ENCODE peak calls at places on chromosomes 3 and 15, in nine cellular contexts. One of them, this sample, is unnamed.

GRCh38 chr3:112781611-112782010 is 65.1 kb downstream of the CD200R1L start:
- DNase-seq in astrocyte: peak
- DNase-seq in upper lobe of right lung: no peak
- DNase-seq in left lung: no peak
- DNase-seq in Panc1: no peak
- DNase-seq in fibroblast of lung: peak
- DNase-seq in fibroblast of the aortic adventitia: peak
- DNase-seq in WERI-Rb-1: no peak
- DNase-seq in adrenal gland: no peak
- DNase-seq in this sample: no peak

GRCh38 chr15:70486451-70487379 is 276.6 kb downstream of the UACA start:
- DNase-seq in astrocyte: peak
- DNase-seq in upper lobe of right lung: peak
- DNase-seq in left lung: peak
- DNase-seq in Panc1: no peak
- DNase-seq in fibroblast of lung: peak
- DNase-seq in fibroblast of the aortic adventitia: peak
- DNase-seq in WERI-Rb-1: no peak
- DNase-seq in adrenal gland: no peak
- DNase-seq in this sample: peak

GRCh38 chr3:151879684-151880282 is 6.3 kb downstream of the SUCNR1 start:
- DNase-seq in astrocyte: no peak
- DNase-seq in upper lobe of right lung: no peak
- DNase-seq in left lung: no peak
- DNase-seq in Panc1: no peak
- DNase-seq in fibroblast of lung: peak
- DNase-seq in fibroblast of the aortic adventitia: peak
- DNase-seq in WERI-Rb-1: no peak
- DNase-seq in adrenal gland: no peak
- DNase-seq in this sample: no peak

GRCh38 chr3:197749315-197749600 is 425 bp upstream of the FYTTD1 start:
- DNase-seq in astrocyte: peak
- DNase-seq in upper lobe of right lung: no peak
- DNase-seq in left lung: no peak
- DNase-seq in Panc1: no peak
- DNase-seq in fibroblast of lung: peak
- DNase-seq in fibroblast of the aortic adventitia: peak
- DNase-seq in WERI-Rb-1: no peak
- DNase-seq in adrenal gland: no peak
- DNase-seq in this sample: peak

GRCh38 chr3:85360742-85361387 is 402.1 kb downstream of the CADM2 start:
- DNase-seq in astrocyte: peak
- DNase-seq in upper lobe of right lung: no peak
- DNase-seq in left lung: no peak
- DNase-seq in Panc1: peak
- DNase-seq in fibroblast of lung: peak
- DNase-seq in fibroblast of the aortic adventitia: no peak
- DNase-seq in WERI-Rb-1: peak
- DNase-seq in adrenal gland: peak
- DNase-seq in this sample: peak

GRCh38 chr3:138928727-138929372 is 18.1 kb downstream of the FOXL2 start:
- DNase-seq in astrocyte: no peak
- DNase-seq in upper lobe of right lung: no peak
- DNase-seq in left lung: no peak
- DNase-seq in Panc1: no peak
- DNase-seq in fibroblast of lung: no peak
- DNase-seq in fibroblast of the aortic adventitia: no peak
- DNase-seq in WERI-Rb-1: no peak
- DNase-seq in adrenal gland: no peak
- DNase-seq in this sample: no peak

GRCh38 chr15:32885711-32886110 is 167.9 kb downstream of the GREM1 start:
- DNase-seq in astrocyte: no peak
- DNase-seq in upper lobe of right lung: no peak
- DNase-seq in left lung: no peak
- DNase-seq in Panc1: no peak
- DNase-seq in fibroblast of lung: no peak
- DNase-seq in fibroblast of the aortic adventitia: no peak
- DNase-seq in WERI-Rb-1: no peak
- DNase-seq in adrenal gland: no peak
- DNase-seq in this sample: no peak

GRCh38 chr3:39804951-39805350 is 4.5 kb upstream of the MYRIP start:
- DNase-seq in astrocyte: no peak
- DNase-seq in upper lobe of right lung: no peak
- DNase-seq in left lung: no peak
- DNase-seq in Panc1: no peak
- DNase-seq in fibroblast of lung: no peak
- DNase-seq in fibroblast of the aortic adventitia: peak
- DNase-seq in WERI-Rb-1: no peak
- DNase-seq in adrenal gland: no peak
- DNase-seq in this sample: no peak

GRCh38 chr3:49020335-49021212 is 1.3 kb upstream of the NDUFAF3 start:
- DNase-seq in astrocyte: no peak
- DNase-seq in upper lobe of right lung: peak
- DNase-seq in left lung: peak
- DNase-seq in Panc1: no peak
- DNase-seq in fibroblast of lung: no peak
- DNase-seq in fibroblast of the aortic adventitia: no peak
- DNase-seq in WERI-Rb-1: peak
- DNase-seq in adrenal gland: peak
- DNase-seq in this sample: no peak

GRCh38 chr3:39191103-39191502 is 1.3 kb downstream of the XIRP1 start:
- DNase-seq in astrocyte: no peak
- DNase-seq in upper lobe of right lung: no peak
- DNase-seq in left lung: no peak
- DNase-seq in Panc1: no peak
- DNase-seq in fibroblast of lung: no peak
- DNase-seq in fibroblast of the aortic adventitia: no peak
- DNase-seq in WERI-Rb-1: no peak
- DNase-seq in adrenal gland: no peak
- DNase-seq in this sample: no peak

GRCh38 chr3:169148448-169149348 is 514.8 kb downstream of the MECOM start:
- DNase-seq in astrocyte: peak
- DNase-seq in upper lobe of right lung: no peak
- DNase-seq in left lung: no peak
- DNase-seq in Panc1: no peak
- DNase-seq in fibroblast of lung: no peak
- DNase-seq in fibroblast of the aortic adventitia: peak
- DNase-seq in WERI-Rb-1: no peak
- DNase-seq in adrenal gland: no peak
- DNase-seq in this sample: no peak
- H3K4me3 ChIP-seq in astrocyte: peak
- H3K4me3 ChIP-seq in upper lobe of right lung: peak
- H3K4me3 ChIP-seq in left lung: peak
- H3K4me3 ChIP-seq in Panc1: no peak
- H3K4me3 ChIP-seq in fibroblast of lung: peak
- H3K4me3 ChIP-seq in fibroblast of the aortic adventitia: peak
- H3K4me3 ChIP-seq in WERI-Rb-1: peak
- H3K4me3 ChIP-seq in adrenal gland: no peak
- H3K4me3 ChIP-seq in this sample: peak

DNA sequence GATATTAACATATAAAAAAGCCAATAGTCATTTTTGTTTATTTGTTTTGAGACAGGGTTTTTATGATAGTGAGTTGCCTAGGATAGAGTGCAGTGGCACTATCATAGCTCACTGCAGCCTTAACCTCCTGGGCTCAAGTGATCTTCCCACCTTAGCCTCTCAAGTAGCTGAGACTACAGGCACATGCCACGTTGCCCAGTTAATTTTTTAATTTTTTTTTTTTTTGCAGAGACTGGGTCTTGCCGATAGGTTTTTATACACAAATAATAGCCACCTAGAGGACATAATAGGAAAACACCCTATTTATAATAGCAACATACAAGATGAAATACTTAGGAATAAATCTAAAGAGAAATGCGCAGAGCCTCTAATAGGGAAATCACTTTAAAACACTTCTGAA is 13.3 kb downstream of the EIF3J start:
- DNase-seq in astrocyte: peak
- DNase-seq in upper lobe of right lung: no peak
- DNase-seq in left lung: no peak
- DNase-seq in Panc1: no peak
- DNase-seq in fibroblast of lung: peak
- DNase-seq in fibroblast of the aortic adventitia: peak
- DNase-seq in WERI-Rb-1: no peak
- DNase-seq in adrenal gland: no peak
- DNase-seq in this sample: peak
- TF ChIP-seq CTCF in astrocyte: peak
- TF ChIP-seq CTCF in upper lobe of right lung: peak
- TF ChIP-seq CTCF in left lung: peak
- TF ChIP-seq CTCF in Panc1: peak
- TF ChIP-seq CTCF in fibroblast of lung: peak
- TF ChIP-seq CTCF in fibroblast of the aortic adventitia: peak
- TF ChIP-seq CTCF in WERI-Rb-1: no peak
- TF ChIP-seq CTCF in adrenal gland: peak
- TF ChIP-seq CTCF in this sample: peak

DNA sequence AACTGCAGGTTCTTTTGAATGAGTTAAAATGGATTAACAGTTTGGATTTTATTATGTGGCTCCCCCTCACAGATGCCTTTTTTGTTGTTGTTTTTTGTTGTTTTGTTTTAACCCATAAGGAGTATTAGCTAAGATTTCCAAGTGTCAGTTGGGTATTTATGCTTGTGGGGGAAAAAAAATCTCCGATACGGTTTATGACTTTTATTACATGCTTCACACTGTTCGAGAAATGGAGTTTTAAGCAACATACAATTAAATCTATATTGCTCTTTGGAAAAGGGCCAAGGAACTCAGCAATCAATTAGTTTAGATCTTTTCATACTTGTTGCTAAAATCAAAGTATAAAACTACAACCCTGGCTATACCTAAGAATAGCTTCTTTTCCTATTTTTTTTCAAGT is 15.9 kb downstream of the NR2F2 start:
- DNase-seq in astrocyte: no peak
- DNase-seq in upper lobe of right lung: no peak
- DNase-seq in left lung: no peak
- DNase-seq in Panc1: no peak
- DNase-seq in fibroblast of lung: no peak
- DNase-seq in fibroblast of the aortic adventitia: no peak
- DNase-seq in WERI-Rb-1: no peak
- DNase-seq in adrenal gland: no peak
- DNase-seq in this sample: peak
- H3K4me3 ChIP-seq in astrocyte: peak
- H3K4me3 ChIP-seq in upper lobe of right lung: peak
- H3K4me3 ChIP-seq in left lung: peak
- H3K4me3 ChIP-seq in Panc1: peak
- H3K4me3 ChIP-seq in fibroblast of lung: peak
- H3K4me3 ChIP-seq in fibroblast of the aortic adventitia: peak
- H3K4me3 ChIP-seq in WERI-Rb-1: no peak
- H3K4me3 ChIP-seq in adrenal gland: peak
- H3K4me3 ChIP-seq in this sample: peak

DNA sequence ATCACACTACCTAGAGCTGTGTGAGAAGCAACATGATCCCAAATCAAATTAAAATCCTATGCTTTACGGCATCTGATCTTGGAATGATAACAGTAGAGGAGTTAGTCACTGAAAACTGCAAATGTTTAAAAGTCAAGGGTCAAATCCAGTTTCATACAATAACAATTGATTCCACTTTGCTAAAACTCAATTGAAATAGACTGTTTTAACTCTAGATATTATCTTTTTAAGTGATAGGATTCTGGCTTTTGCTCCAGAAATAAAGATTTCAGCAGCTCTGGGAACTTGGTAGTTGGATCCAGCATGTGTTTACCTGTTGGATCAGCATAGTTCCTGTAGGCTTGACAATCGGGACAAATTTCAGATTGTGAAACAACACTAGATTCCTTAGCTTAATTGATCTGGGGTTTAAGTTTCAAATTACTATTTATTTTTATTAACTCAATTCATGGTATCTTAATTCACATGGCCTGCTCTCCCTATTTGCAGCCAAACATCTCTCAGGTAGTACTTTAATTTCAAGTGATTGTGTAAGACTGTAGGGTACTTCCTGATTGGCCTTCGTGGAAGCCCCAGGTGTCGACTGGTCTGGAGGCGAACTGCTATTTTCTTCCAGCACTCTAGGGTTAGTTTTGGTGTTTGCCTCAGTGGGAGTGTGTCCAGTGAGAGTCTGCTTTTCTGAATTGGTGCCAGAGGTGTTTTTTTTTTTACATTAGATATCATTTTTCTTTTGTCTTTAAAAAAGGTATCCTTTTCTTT is 16.6 kb downstream of the NFKBIZ start:
- DNase-seq in astrocyte: no peak
- DNase-seq in upper lobe of right lung: no peak
- DNase-seq in left lung: no peak
- DNase-seq in Panc1: no peak
- DNase-seq in fibroblast of lung: no peak
- DNase-seq in fibroblast of the aortic adventitia: peak
- DNase-seq in WERI-Rb-1: no peak
- DNase-seq in adrenal gland: no peak
- DNase-seq in this sample: peak
- TF ChIP-seq CTCF in astrocyte: no peak
- TF ChIP-seq CTCF in upper lobe of right lung: peak
- TF ChIP-seq CTCF in left lung: no peak
- TF ChIP-seq CTCF in Panc1: no peak
- TF ChIP-seq CTCF in fibroblast of lung: no peak
- TF ChIP-seq CTCF in fibroblast of the aortic adventitia: no peak
- TF ChIP-seq CTCF in WERI-Rb-1: no peak
- TF ChIP-seq CTCF in adrenal gland: no peak
- TF ChIP-seq CTCF in this sample: peak

GRCh38 chr15:100129677-100130076 is 212.1 kb downstream of the ADAMTS17 start:
- DNase-seq in astrocyte: no peak
- DNase-seq in upper lobe of right lung: no peak
- DNase-seq in left lung: no peak
- DNase-seq in Panc1: no peak
- DNase-seq in fibroblast of lung: no peak
- DNase-seq in fibroblast of the aortic adventitia: no peak
- DNase-seq in WERI-Rb-1: no peak
- DNase-seq in adrenal gland: no peak
- DNase-seq in this sample: no peak

GRCh38 chr15:100133001-100133400 is 208.8 kb downstream of the ADAMTS17 start:
- DNase-seq in astrocyte: no peak
- DNase-seq in upper lobe of right lung: no peak
- DNase-seq in left lung: no peak
- DNase-seq in Panc1: no peak
- DNase-seq in fibroblast of lung: no peak
- DNase-seq in fibroblast of the aortic adventitia: no peak
- DNase-seq in WERI-Rb-1: no peak
- DNase-seq in adrenal gland: no peak
- DNase-seq in this sample: no peak

GRCh38 chr15:100132309-100132708 is 209.5 kb downstream of the ADAMTS17 start:
- DNase-seq in astrocyte: no peak
- DNase-seq in upper lobe of right lung: no peak
- DNase-seq in left lung: no peak
- DNase-seq in Panc1: no peak
- DNase-seq in fibroblast of lung: no peak
- DNase-seq in fibroblast of the aortic adventitia: no peak
- DNase-seq in WERI-Rb-1: no peak
- DNase-seq in adrenal gland: no peak
- DNase-seq in this sample: no peak

GRCh38 chr15:100133981-100134711 is 207.6 kb downstream of the ADAMTS17 start:
- DNase-seq in astrocyte: no peak
- DNase-seq in upper lobe of right lung: no peak
- DNase-seq in left lung: no peak
- DNase-seq in Panc1: no peak
- DNase-seq in fibroblast of lung: no peak
- DNase-seq in fibroblast of the aortic adventitia: no peak
- DNase-seq in WERI-Rb-1: no peak
- DNase-seq in adrenal gland: no peak
- DNase-seq in this sample: no peak

GRCh38 chr15:100131321-100132224 is 210.2 kb downstream of the ADAMTS17 start:
- DNase-seq in astrocyte: peak
- DNase-seq in upper lobe of right lung: no peak
- DNase-seq in left lung: no peak
- DNase-seq in Panc1: no peak
- DNase-seq in fibroblast of lung: peak
- DNase-seq in fibroblast of the aortic adventitia: no peak
- DNase-seq in WERI-Rb-1: no peak
- DNase-seq in adrenal gland: peak
- DNase-seq in this sample: peak
- H3K4me3 ChIP-seq in astrocyte: no peak
- H3K4me3 ChIP-seq in upper lobe of right lung: peak
- H3K4me3 ChIP-seq in left lung: peak
- H3K4me3 ChIP-seq in Panc1: peak
- H3K4me3 ChIP-seq in fibroblast of lung: peak
- H3K4me3 ChIP-seq in fibroblast of the aortic adventitia: no peak
- H3K4me3 ChIP-seq in WERI-Rb-1: no peak
- H3K4me3 ChIP-seq in adrenal gland: peak
- H3K4me3 ChIP-seq in this sample: peak